ENCODE peak calls at places on chromosomes 16 and 17, in eight cellular contexts. C, S, Q, F, Z, T, U and L are unnamed samples.

GRCh38 chr16:63913278-63913677 is 1208.6 kb downstream of the CDH11 start:
- DNase-seq in C (no peak), S (no peak), Q (no peak), F (no peak), Z (no peak), T (no peak), U (no peak), L (no peak)

GRCh38 chr17:78346605-78347250 is 13.1 kb downstream of the SOCS3 start:
- DNase-seq in C (no peak), S (no peak), Q (no peak), F (no peak), Z (peak; percentile 58), T (no peak), U (no peak), L (no peak)

GRCh38 chr17:43663383-43663782 is 1.7 kb upstream of the MEOX1 start:
- DNase-seq in C (no peak), S (no peak), Q (no peak), F (no peak), Z (no peak), T (no peak), U (no peak), L (no peak)

GRCh38 chr17:65472602-65473001 is 88.8 kb downstream of the AXIN2 start:
- DNase-seq in C (peak; percentile 18), S (peak; percentile 38), Q (no peak), F (no peak), Z (peak; percentile 78), T (no peak), U (peak; percentile 55), L (no peak)

GRCh38 chr16:4318171-4318910 is 2.5 kb downstream of the GLIS2 start:
- DNase-seq in C (no peak), S (no peak), Q (no peak), F (no peak), Z (no peak), T (peak; percentile 43), U (peak; percentile 45), L (no peak)

GRCh38 chr16:21339269-21339641 is 61.2 kb upstream of the CRYM start:
- DNase-seq in C (no peak), S (no peak), Q (no peak), F (no peak), Z (no peak), T (no peak), U (no peak), L (no peak)

GRCh38 chr16:29824589-29825144 is 4.4 kb downstream of the MVP start:
- DNase-seq in C (no peak), S (no peak), Q (no peak), F (no peak), Z (no peak), T (no peak), U (no peak), L (no peak)

GRCh38 chr16:80557037-80557436 is 16.2 kb downstream of the DYNLRB2 start:
- DNase-seq in C (no peak), S (no peak), Q (no peak), F (no peak), Z (no peak), T (no peak), U (no peak), L (no peak)

GRCh38 chr16:88859381-88860091 is 2.6 kb downstream of the TRAPPC2L start:
- DNase-seq in C (no peak), S (no peak), Q (no peak), F (no peak), Z (no peak), T (no peak), U (no peak), L (no peak)

GRCh38 chr17:43021739-43022512 is at the start of gene VAT1:
- DNase-seq in C (peak; percentile 82), S (peak; percentile 85), Q (peak; percentile 76), F (peak; percentile 73), Z (peak; percentile 91), T (peak; percentile 92), U (peak; percentile 88), L (peak; percentile 61)

GRCh38 chr16:57690782-57691471 is 3.7 kb upstream of the DRC7 start:
- DNase-seq in C (no peak), S (no peak), Q (no peak), F (no peak), Z (no peak), T (no peak), U (no peak), L (no peak)
- H3K27ac ChIP-seq in C (no peak overlapping the region), S (no peak overlapping the region), Q (no peak overlapping the region), F (no peak overlapping the region), Z (no peak overlapping the region), T (no peak overlapping the region), U (no peak overlapping the region), L (no peak overlapping the region)

DNA sequence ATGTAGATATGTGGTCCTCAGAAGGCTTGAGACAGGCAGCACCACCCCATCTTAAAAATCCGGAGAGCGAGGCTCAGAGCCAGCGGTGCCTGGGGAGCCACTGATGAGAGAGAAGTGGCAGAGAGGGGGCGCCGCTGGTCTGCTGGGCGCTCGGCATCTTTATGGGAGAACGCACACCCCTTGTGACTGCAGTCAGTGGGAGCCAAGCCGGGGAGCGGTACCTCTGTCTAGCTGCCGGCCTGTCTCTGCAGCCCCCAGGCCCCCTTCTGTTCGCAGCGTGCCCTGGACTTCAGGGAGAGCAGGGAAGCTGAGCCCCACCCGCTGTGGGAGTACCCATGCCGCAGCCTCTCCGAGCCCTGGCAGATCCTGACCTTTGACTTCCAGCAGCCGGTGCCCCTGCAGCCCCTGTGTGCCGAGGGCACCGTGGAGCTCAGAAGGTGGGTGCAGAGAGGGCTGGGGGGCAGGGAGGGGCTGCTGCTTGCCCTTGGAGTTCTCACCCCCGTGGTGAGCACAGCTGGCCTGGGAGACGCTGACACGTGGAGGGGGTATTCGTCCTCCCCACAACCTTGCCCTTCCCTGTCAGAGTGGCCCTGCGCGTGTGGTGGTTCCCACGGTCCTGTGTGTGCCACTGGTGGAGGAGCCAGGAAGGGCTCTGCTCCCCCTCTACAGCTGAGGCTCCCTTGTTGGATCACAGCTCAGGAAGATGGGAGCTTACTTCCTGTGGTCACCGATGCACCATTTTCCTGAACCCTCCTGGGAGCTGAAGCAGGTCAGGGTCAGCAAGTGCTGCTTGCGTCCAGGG is 44.8 kb downstream of the PRMT7 start:
- DNase-seq in C (no peak), S (no peak), Q (no peak), F (no peak), Z (peak; percentile 55), T (peak; percentile 45), U (no peak), L (no peak)
- TF ChIP-seq CTCF in C (no peak), S (no peak), Q (no peak), F (no peak), Z (no peak), T (peak; percentile 53), U (no peak), L (no peak)

GRCh38 chr17:64459284-64459747 is 10.4 kb downstream of the MILR1 start:
- DNase-seq in C (no peak), S (no peak), Q (no peak), F (no peak), Z (no peak), T (no peak), U (no peak), L (no peak)
- H3K27ac ChIP-seq in C (no peak overlapping the region), S (no peak overlapping the region), Q (no peak overlapping the region), F (no peak overlapping the region), Z (no peak overlapping the region), T (no peak overlapping the region), U (no peak overlapping the region), L (no peak overlapping the region)

DNA sequence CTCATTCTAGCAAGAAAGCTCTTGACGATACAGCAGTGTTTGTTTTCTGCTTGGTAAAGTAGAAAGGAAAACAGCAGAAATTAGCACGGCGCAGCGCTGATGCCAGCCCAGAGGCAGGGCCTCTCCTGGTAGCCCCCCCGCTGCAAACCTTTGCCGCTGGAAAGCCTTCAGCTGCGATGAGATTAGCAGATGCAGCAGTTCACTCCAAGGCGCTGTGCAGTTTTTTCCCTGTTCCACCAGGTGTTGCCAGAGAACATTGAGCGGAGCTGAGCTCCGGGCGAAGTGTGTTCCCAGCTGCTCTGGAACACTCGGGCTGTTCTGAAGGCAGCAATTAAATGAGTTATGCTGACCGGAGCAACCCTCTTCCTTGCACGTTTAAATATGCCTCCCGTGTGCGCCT is 72.5 kb downstream of the RBFOX1 start:
- DNase-seq in C (peak; percentile 46), S (peak; percentile 78), Q (no peak), F (peak; percentile 18), Z (no peak), T (peak; percentile 82), U (peak; percentile 60), L (no peak)
- TF ChIP-seq CTCF in C (no peak), S (peak; percentile 56), Q (peak; percentile 21), F (peak; percentile 41), Z (peak; percentile 40), T (peak; percentile 60), U (no peak), L (no peak)

GRCh38 chr16:17453365-17454122 is 17.2 kb downstream of the XYLT1 start:
- DNase-seq in C (no peak), S (no peak), Q (no peak), F (no peak), Z (no peak), T (no peak), U (no peak), L (no peak)
- H3K27ac ChIP-seq in C (no peak overlapping the region), S (no peak overlapping the region), Q (peak overlapping the region; percentile 12), F (peak overlapping the region; percentile 63), Z (no peak overlapping the region), T (no peak overlapping the region), U (no peak overlapping the region), L (no peak overlapping the region)

DNA sequence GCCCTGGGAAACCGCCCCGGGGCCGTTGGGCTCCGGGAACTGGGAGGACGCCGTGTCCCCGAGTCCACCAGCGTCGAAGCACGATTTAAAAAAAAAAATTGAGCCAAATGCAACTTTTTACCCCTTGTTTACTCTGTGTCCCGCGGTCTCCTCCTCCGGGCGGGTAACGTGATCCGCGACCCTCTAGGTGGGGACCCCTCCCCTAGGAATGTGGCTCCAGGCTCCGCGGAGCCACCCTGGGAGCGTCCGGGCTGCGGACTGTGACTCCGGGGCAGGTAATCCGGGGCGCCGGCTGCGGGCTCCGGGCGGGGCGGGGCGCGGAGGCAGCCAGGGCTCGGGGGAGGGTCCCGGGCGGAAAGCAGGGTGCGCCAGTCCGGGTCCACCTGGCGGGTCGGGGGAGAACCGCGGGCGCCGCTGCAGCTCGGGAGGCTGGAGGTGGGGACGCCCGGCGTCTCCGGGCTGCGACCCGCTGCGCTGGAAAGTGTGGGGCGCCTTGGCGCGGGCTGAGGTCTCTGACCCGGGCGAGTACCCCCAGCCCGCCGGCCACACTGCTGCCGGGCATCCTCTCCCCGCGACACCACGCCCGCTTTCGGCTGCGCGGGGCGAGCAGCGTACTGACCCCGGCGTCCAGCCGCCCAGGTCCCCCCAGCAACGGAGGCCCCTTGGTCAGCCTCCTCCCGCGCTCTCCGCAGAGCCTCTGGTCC is 850 bp upstream of the HELZ start:
- DNase-seq in C (peak; percentile 33), S (no peak), Q (no peak), F (peak; percentile 20), Z (peak; percentile 75), T (peak; percentile 94), U (peak; percentile 79), L (peak; percentile 18)
- TF ChIP-seq CTCF in C (no peak), S (no peak), Q (no peak), F (no peak), Z (no peak), T (peak; percentile 31), U (no peak), L (no peak)